ENCODE peak calls at places on chromosomes 2 and 18, in eight cellular contexts. U is breast epithelium, H is cardiac muscle cell, J is IMR-90, C is thoracic aorta, D is pancreas, S is upper lobe of right lung, E is tibial nerve. V is an unnamed sample. For H3K4me1, the result is how much of the 10 kb centered on the place peaks cover.

GRCh38 chr18:23231340-23232021 is 96.2 kb downstream of the CABLES1 start:
- DNase-seq in U (no peak), H (peak), J (peak), C (peak), D (no peak), S (no peak), E (peak), V (peak)

GRCh38 chr2:1527153-1527992 is 114.1 kb downstream of the TPO start:
- DNase-seq in U (no peak), H (no peak), J (no peak), C (no peak), D (no peak), S (no peak), E (no peak), V (no peak)

GRCh38 chr2:97355887-97356286 is 233.8 kb downstream of the ANKRD36B start:
- DNase-seq in U (no peak), H (no peak), J (no peak), C (no peak), D (no peak), S (no peak), E (no peak), V (no peak)

GRCh38 chr2:24642351-24642750 is 150.8 kb downstream of the PTRHD1 start:
- DNase-seq in U (no peak), H (no peak), J (no peak), C (no peak), D (no peak), S (no peak), E (no peak), V (no peak)

GRCh38 chr18:72692086-72692485 is 147.9 kb upstream of the CBLN2 start:
- DNase-seq in U (no peak), H (no peak), J (no peak), C (no peak), D (peak), S (no peak), E (no peak), V (no peak)

GRCh38 chr18:76256897-76257500 is 238.0 kb downstream of the ZNF516 start:
- DNase-seq in U (no peak), H (peak), J (peak), C (no peak), D (no peak), S (no peak), E (peak), V (no peak)

GRCh38 chr18:57121542-57122112 is 25.3 kb upstream of the BOD1L2 start:
- DNase-seq in U (no peak), H (no peak), J (no peak), C (no peak), D (no peak), S (no peak), E (no peak), V (no peak)

GRCh38 chr2:101679037-101679726 is 18.3 kb upstream of the MAP4K4 start:
- DNase-seq in U (no peak), H (peak), J (peak), C (no peak), D (no peak), S (no peak), E (no peak), V (no peak)

GRCh38 chr18:70072678-70073077 is 125.0 kb upstream of the CD226 start:
- DNase-seq in U (no peak), H (peak), J (peak), C (no peak), D (no peak), S (no peak), E (no peak), V (no peak)

GRCh38 chr18:45121146-45121545 is 440.5 kb downstream of the SETBP1 start:
- DNase-seq in U (no peak), H (no peak), J (no peak), C (no peak), D (no peak), S (no peak), E (no peak), V (no peak)

GRCh38 chr2:219570194-219570923 is 980 bp downstream of the OBSL1 start:
- DNase-seq in U (no peak), H (peak), J (peak), C (no peak), D (peak), S (peak), E (no peak), V (no peak)
- TF ChIP-seq CTCF in U (no peak), H (peak), J (peak), C (no peak), D (no peak), S (peak), E (no peak), V (no peak)

DNA sequence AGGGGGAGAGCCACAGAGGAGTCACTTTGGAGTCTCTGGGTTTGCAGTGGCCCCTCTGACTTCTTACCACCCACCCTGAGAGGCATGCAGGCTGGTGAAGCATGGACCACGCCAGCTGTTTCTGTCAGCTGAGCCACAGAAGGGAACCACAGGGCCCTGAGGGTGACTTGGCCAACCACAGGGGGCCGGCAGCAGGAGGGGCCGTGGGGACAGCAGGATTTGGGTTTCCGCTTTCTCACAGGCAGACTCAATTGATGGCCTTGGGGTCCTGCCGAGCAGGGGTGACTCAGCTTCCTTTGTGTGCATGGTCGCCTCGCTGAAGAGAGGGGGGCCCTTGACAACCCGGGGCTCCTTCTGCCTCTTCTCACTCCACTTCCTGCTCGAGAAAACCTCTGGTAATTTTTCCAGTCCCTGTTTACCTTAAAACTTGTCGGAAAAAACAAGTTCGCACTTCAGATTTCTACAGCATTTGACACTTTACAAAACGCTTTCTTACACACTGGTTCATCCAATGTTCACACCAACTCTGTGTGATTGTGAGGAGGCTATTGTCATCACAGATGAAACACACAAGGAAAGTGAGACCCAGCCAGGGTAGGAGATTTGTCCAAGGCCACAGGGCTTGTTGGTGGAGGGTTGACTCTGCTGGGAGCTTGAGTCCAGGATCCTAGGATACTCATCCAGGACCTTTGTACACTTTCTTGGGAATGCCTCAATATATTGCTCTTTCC is 311.2 kb downstream of the LPIN1 start:
- DNase-seq in U (no peak), H (no peak), J (no peak), C (no peak), D (no peak), S (no peak), E (no peak), V (no peak)
- H3K4me1 ChIP-seq in U (under half), H (under half), J (under half), C (under half), D (under half), S (under half), E (under half), V (under half)

DNA sequence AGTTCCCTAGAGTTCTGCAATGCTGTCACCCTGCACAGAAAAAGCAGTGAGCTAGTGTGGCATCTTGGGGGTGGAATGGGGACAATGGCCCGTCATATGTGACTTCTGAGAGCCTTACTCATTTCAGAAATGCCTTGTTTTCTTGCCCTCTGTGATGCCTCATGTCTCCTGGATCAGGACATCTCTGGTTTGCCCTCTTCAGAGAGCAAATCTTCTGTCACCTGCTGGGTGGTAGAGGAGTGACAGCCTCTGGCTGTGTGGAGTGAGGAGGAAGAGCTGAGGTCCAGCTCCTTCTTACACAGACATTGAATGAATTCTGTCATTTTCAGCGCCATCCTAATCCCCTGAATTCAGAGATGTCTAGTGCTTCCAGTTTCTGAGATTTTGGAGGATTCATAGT is 55.6 kb upstream of the PHLPP1 start:
- DNase-seq in U (no peak), H (no peak), J (no peak), C (no peak), D (no peak), S (no peak), E (no peak), V (no peak)
- TF ChIP-seq CTCF in U (no peak), H (no peak), J (no peak), C (no peak), D (no peak), S (no peak), E (no peak), V (no peak)

GRCh38 chr2:207155516-207155915 is 10.2 kb downstream of the KLF7 start:
- DNase-seq in U (no peak), H (no peak), J (no peak), C (no peak), D (no peak), S (no peak), E (no peak), V (no peak)

GRCh38 chr2:207156045-207156444 is 9.7 kb downstream of the KLF7 start:
- DNase-seq in U (no peak), H (no peak), J (no peak), C (no peak), D (no peak), S (no peak), E (no peak), V (no peak)

GRCh38 chr2:207153266-207153990 is 12.3 kb downstream of the KLF7 start:
- DNase-seq in U (no peak), H (no peak), J (no peak), C (no peak), D (no peak), S (no peak), E (no peak), V (no peak)

GRCh38 chr2:207156451-207157161 is 9.1 kb downstream of the KLF7 start:
- DNase-seq in U (no peak), H (peak), J (no peak), C (no peak), D (no peak), S (no peak), E (no peak), V (no peak)

GRCh38 chr2:207154556-207155179 is 11.1 kb downstream of the KLF7 start:
- DNase-seq in U (no peak), H (no peak), J (no peak), C (no peak), D (no peak), S (no peak), E (no peak), V (no peak)
- H3K4me1 ChIP-seq in U (under half), H (under half), J (under half), C (half or more), D (under half), S (half or more), E (under half), V (under half)

DNA sequence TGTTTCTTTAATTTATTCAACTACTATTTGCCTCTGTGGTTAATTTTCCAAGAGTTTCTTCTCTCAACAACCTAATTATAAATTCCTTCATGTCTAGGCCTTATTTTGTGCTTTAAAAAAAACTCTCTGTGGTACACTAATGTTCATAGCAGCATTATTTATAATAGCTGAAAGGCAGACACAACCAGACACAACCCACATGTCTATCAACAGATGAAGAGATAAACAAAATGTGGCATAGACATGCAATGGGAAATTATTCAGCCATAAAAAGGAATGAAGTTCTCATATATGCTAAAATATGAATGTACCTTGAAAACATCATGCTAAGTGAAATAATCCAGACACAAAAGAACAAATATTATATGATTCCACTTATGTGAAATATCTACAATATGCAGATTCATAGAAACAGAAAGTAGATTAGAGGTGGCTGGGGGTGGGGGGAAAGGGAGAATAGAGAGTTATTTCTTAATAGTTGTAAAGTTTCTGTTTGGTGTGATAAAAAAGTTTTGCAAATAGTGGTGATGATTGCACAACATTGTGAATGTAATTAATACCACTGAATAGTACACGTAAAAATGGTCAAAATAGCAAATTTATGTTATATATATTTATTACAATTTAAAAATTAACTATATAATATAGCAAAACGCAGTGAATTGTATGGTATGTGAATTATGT is 28.1 kb upstream of the RASGRP3 start:
- DNase-seq in U (no peak), H (peak), J (no peak), C (no peak), D (no peak), S (no peak), E (no peak), V (no peak)
- TF ChIP-seq CTCF in U (no peak), H (no peak), J (no peak), C (no peak), D (no peak), S (no peak), E (no peak), V (no peak)

DNA sequence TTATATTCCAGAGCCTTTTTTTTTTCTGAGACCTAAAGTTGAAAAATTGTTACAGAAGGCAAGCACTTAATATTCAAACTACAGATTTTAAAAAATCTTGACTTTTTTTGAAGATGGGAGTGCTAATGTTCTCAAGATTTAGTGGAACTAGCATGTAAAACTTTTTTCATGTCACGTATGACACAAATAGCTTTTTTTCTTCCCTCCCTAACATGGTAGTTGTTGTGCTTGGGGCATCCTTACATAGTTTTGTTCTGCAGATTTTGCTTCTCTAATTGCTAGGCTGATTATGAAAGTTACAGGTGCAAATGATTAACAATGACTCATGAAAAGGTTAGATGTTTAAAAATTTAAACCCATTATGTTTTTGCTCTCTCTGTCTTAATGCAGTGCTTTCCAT is 3.0 kb downstream of the EML6 start:
- DNase-seq in U (no peak), H (no peak), J (no peak), C (no peak), D (no peak), S (no peak), E (no peak), V (no peak)
- H3K4me1 ChIP-seq in U (under half), H (under half), J (under half), C (under half), D (under half), S (under half), E (under half), V (under half)

DNA sequence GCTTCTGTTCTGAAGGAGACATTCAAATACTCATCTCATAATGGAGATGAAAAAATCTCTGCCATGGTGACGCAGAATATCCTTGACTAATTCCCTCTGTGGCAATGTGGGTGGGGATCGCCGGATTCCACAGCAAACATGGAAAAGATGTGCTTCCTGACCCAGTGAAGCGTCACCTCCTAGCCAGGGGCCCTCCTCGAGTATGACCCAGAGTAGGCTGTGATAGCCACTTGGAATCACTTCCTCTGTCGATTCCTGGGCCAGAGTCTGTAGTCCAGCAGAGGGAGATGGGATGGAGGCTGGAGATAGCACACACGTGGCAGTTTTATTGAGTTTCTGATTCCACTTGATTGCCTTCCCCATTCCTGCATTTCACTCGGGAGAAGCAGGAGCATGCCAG is 36.8 kb downstream of the DRC1 start:
- DNase-seq in U (no peak), H (peak), J (peak), C (no peak), D (no peak), S (no peak), E (no peak), V (no peak)
- TF ChIP-seq CTCF in U (no peak), H (no peak), J (no peak), C (no peak), D (no peak), S (no peak), E (no peak), V (no peak)

GRCh38 chr2:190468814-190469569 is 60.8 kb downstream of the MFSD6 start:
- DNase-seq in U (peak), H (peak), J (peak), C (peak), D (no peak), S (no peak), E (peak), V (peak)
- H3K4me1 ChIP-seq in U (under half), H (under half), J (under half), C (under half), D (under half), S (under half), E (under half), V (under half)